ENCODE peak calls at places on chromosomes 1 and 21, in four cellular contexts. U is GM12865, E is NCI-H2029 treated with DMSO at 0.1 percent for 48 hours, A is EH. I is an unnamed sample.

GRCh38 chr1:236685917-236686814 is at the start of gene ACTN2:
- DNase-seq in U (no peak), E (no peak), A (peak; percentile 15), I (no peak)

GRCh38 chr1:106055900-106056299 is 1000.6 kb upstream of the PRMT6 start:
- DNase-seq in U (no peak), E (no peak), A (no peak), I (no peak)

GRCh38 chr1:24355466-24355865 is 36.3 kb downstream of the GRHL3 start:
- DNase-seq in U (no peak), E (no peak), A (no peak), I (no peak)

GRCh38 chr1:206021796-206022365 is 1.8 kb downstream of the CTSE start:
- DNase-seq in U (no peak), E (no peak), A (peak; percentile 59), I (no peak)

GRCh38 chr1:31216016-31216415 is 23.7 kb downstream of the NKAIN1 start:
- DNase-seq in U (no peak), E (peak; percentile 53), A (peak; percentile 57), I (no peak)

GRCh38 chr1:7470904-7471638 is 300.0 kb upstream of the VAMP3 start:
- DNase-seq in U (peak; percentile 82), E (no peak), A (peak; percentile 100), I (peak; percentile 76)

GRCh38 chr1:3219005-3219724 is 150.2 kb downstream of the PRDM16 start:
- DNase-seq in U (no peak), E (no peak), A (no peak), I (peak; percentile 72)

GRCh38 chr1:1761504-1762376 is 16.5 kb downstream of the NADK start:
- DNase-seq in U (no peak), E (no peak), A (no peak), I (no peak)

GRCh38 chr21:23452384-23453083 is 2154.7 kb downstream of the MRPL39 start:
- DNase-seq in U (peak; percentile 60), E (no peak), A (no peak), I (no peak)

GRCh38 chr1:27027575-27028250 is 15.1 kb upstream of the TENT5B start:
- DNase-seq in U (no peak), E (peak; percentile 93), A (peak; percentile 61), I (no peak)

GRCh38 chr1:12851779-12852178 is 3.3 kb upstream of the HNRNPCL1 start:
- DNase-seq in U (no peak), E (no peak), A (peak; percentile 22), I (no peak)

GRCh38 chr1:232553050-232553754 is 76.7 kb downstream of the SIPA1L2 start:
- DNase-seq in U (no peak), E (peak; percentile 52), A (peak; percentile 51), I (peak; percentile 83)

GRCh38 chr1:109770331-109771095 is 6.8 kb upstream of the EPS8L3 start:
- DNase-seq in U (no peak), E (no peak), A (no peak), I (no peak)

GRCh38 chr1:62327360-62328051 is 8.3 kb upstream of the KANK4 start:
- DNase-seq in U (no peak), E (no peak), A (no peak), I (no peak)

GRCh38 chr1:231971397-231972233 is 345.0 kb downstream of the DISC1 start:
- DNase-seq in U (no peak), E (no peak), A (peak; percentile 21), I (no peak)

GRCh38 chr1:192476802-192477298 is 98.7 kb upstream of the RGS1 start:
- DNase-seq in U (peak; percentile 71), E (peak; percentile 4), A (peak; percentile 24), I (peak; percentile 84)

GRCh38 chr21:45291613-45292398 is 4.1 kb upstream of the POFUT2 start:
- DNase-seq in U (no peak), E (no peak), A (no peak), I (peak; percentile 61)

GRCh38 chr1:183925947-183926346 is 111.6 kb downstream of the COLGALT2 start:
- DNase-seq in U (no peak), E (no peak), A (no peak), I (no peak)